ENCODE peak calls at places on chromosomes 5 and 9, in four cellular contexts. X is OCI-LY7, Y is PC-3, L is A549. H is an unnamed sample.

GRCh38 chr5:146647656-146648199 is 131.7 kb upstream of the GPR151 start:
- DNase-seq in X (no peak), Y (no peak), L (no peak), H (no peak)

GRCh38 chr5:109704255-109704952 is 14.7 kb downstream of the MAN2A1 start:
- DNase-seq in X (no peak), Y (no peak), L (no peak), H (no peak)

GRCh38 chr5:173925449-173926071 is 37.4 kb downstream of the CPEB4 start:
- DNase-seq in X (peak; percentile 72), Y (peak; percentile 72), L (peak; percentile 69), H (peak; percentile 70)

GRCh38 chr9:124760719-124761118 is 10.4 kb downstream of the NR6A1 start:
- DNase-seq in X (no peak), Y (no peak), L (no peak), H (no peak)

GRCh38 chr5:177364159-177364962 is 6.6 kb downstream of the RGS14 start:
- DNase-seq in X (no peak), Y (no peak), L (no peak), H (no peak)

GRCh38 chr9:112852741-112853505 is 37.8 kb downstream of the SLC46A2 start:
- DNase-seq in X (no peak), Y (no peak), L (no peak), H (no peak)

GRCh38 chr9:93902051-93902779 is 52.9 kb downstream of the BARX1 start:
- DNase-seq in X (no peak), Y (no peak), L (no peak), H (no peak)

GRCh38 chr5:122478741-122479459 is 166.9 kb downstream of the SNCAIP start:
- DNase-seq in X (no peak), Y (peak; percentile 93), L (peak; percentile 71), H (no peak)

GRCh38 chr5:60578295-60578694 is 121.7 kb downstream of the DEPDC1B start:
- DNase-seq in X (no peak), Y (no peak), L (no peak), H (no peak)

GRCh38 chr9:91882628-91883027 is 67.4 kb downstream of the ROR2 start:
- DNase-seq in X (no peak), Y (no peak), L (no peak), H (no peak)

GRCh38 chr9:72315510-72316287 is 49.3 kb downstream of the ZFAND5 start:
- DNase-seq in X (no peak), Y (peak; percentile 52), L (peak; percentile 91), H (no peak)

GRCh38 chr9:129253820-129254381 is 75.8 kb upstream of the IER5L start:
- DNase-seq in X (no peak), Y (no peak), L (no peak), H (no peak)

GRCh38 chr5:181164076-181164952 is 16.9 kb downstream of the OR2V2 start:
- DNase-seq in X (no peak), Y (no peak), L (peak; percentile 86), H (no peak)

GRCh38 chr9:13705913-13706312 is 426.4 kb upstream of the MPDZ start:
- DNase-seq in X (no peak), Y (no peak), L (no peak), H (peak; percentile 81)

GRCh38 chr5:38831909-38832308 is 13.9 kb upstream of the OSMR start:
- DNase-seq in X (peak; percentile 40), Y (peak; percentile 58), L (peak; percentile 66), H (peak; percentile 43)

GRCh38 chr5:35854248-35854647 is 2.4 kb upstream of the IL7R start:
- DNase-seq in X (no peak), Y (no peak), L (no peak), H (no peak)

GRCh38 chr5:153352685-153353219 is 137.7 kb upstream of the GRIA1 start:
- DNase-seq in X (no peak), Y (no peak), L (no peak), H (no peak)

GRCh38 chr5:143194206-143194605 is 209.3 kb downstream of the NR3C1 start:
- DNase-seq in X (no peak), Y (no peak), L (no peak), H (no peak)

GRCh38 chr5:17190242-17190778 is 27.1 kb upstream of the BASP1 start:
- DNase-seq in X (peak; percentile 50), Y (peak; percentile 90), L (peak; percentile 66), H (peak; percentile 95)

GRCh38 chr9:96071245-96072124 is 196.0 kb downstream of the ERCC6L2 start:
- DNase-seq in X (peak; percentile 16), Y (peak; percentile 40), L (peak; percentile 58), H (peak; percentile 20)

GRCh38 chr5:5141625-5142527 is 1.7 kb downstream of the ADAMTS16 start:
- DNase-seq in X (peak; percentile 68), Y (peak; percentile 75), L (peak; percentile 71), H (peak; percentile 45)

GRCh38 chr9:93827545-93828330 is 127.4 kb downstream of the BARX1 start:
- DNase-seq in X (peak; percentile 9), Y (peak; percentile 59), L (peak; percentile 62), H (peak; percentile 73)

GRCh38 chr5:74355456-74355855 is 285.1 kb downstream of the ENC1 start:
- DNase-seq in X (no peak), Y (no peak), L (no peak), H (no peak)

GRCh38 chr5:107592515-107592914 is 78.2 kb downstream of the EFNA5 start:
- DNase-seq in X (no peak), Y (no peak), L (no peak), H (no peak)

GRCh38 chr5:105806601-105807000 is 1864.1 kb downstream of the EFNA5 start:
- DNase-seq in X (no peak), Y (no peak), L (no peak), H (peak; percentile 52)

GRCh38 chr9:32502459-32502858 is 23.5 kb downstream of the RIGI start:
- DNase-seq in X (no peak), Y (peak; percentile 86), L (peak; percentile 53), H (peak; percentile 85)

GRCh38 chr9:32502996-32503395 is 23.0 kb downstream of the RIGI start:
- DNase-seq in X (no peak), Y (no peak), L (no peak), H (peak; percentile 12)

DNA sequence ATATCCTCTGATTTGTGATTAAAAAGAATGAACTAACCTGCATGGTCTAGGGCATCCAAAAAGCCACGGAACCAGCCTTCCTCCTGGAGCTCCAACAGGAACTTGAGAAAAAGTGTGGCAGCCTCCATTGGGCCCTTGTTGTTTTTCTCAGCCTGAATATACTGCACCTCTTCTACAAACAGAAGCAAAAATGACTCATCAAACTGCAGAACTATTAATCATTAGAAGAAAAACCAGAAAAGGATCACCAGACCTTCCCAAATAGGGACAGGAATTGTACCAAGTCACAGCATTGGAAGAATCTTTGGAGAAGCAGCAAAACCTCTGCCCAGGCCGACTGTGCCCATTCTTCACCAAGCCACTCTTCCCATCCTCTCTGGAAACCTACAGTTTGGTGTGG is 25.2 kb downstream of the RIGI start:
- DNase-seq in X (no peak), Y (peak; percentile 80), L (peak; percentile 42), H (peak; percentile 54)
- H3K4me2 ChIP-seq in X (no peak overlapping the region), Y (peak overlapping the region; percentile 66), L (peak overlapping the region; percentile 60), H (peak overlapping the region; percentile 61)

DNA sequence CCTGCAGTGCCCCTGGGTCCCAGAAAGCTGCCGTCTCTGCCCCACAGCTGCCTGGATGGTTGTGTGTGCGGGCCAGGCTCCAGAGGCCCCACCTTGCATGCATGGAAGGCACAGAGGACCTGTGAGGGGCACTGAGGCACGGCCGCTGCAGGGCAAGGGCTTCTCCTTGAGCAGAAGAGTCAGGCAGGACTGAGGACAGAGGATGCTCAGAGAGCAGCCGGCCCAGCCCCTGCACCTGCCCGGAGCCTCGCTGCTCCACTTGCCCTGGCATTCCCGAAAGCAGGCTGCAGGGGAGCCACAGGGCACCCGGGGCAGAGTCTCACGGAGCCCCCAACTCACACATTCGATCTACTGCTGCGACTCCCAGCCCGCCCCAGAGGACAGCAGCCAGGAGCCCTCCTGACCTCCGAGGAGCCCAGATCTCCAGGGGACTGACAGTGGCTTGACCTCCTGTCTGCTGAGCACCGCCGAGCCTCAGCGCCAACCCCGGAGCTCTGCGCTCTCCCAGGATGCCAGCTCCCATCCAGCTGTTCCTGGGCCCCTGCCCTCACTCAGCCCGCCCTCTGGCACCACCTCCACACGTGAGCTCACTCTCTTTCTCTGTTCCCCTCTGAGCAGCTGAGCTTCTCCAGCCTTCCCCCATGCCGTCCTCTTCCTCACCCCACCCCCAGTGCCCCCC is 94.9 kb downstream of the KCNT1 start:
- DNase-seq in X (no peak), Y (no peak), L (no peak), H (no peak)
- H3K4me2 ChIP-seq in X (no peak overlapping the region), Y (no peak overlapping the region), L (peak overlapping the region; percentile 54), H (no peak overlapping the region)

GRCh38 chr5:93598141-93598996 is 15.3 kb downstream of the NR2F1 start:
- DNase-seq in X (no peak), Y (no peak), L (no peak), H (no peak)
- H3K4me2 ChIP-seq in X (no peak overlapping the region), Y (no peak overlapping the region), L (no peak overlapping the region), H (no peak overlapping the region)

GRCh38 chr9:110148384-110148783 is 59.6 kb downstream of the C9orf152 start:
- DNase-seq in X (peak; percentile 89), Y (no peak), L (no peak), H (no peak)
- H3K4me2 ChIP-seq in X (peak overlapping the region; percentile 74), Y (no peak overlapping the region), L (no peak overlapping the region), H (no peak overlapping the region)

DNA sequence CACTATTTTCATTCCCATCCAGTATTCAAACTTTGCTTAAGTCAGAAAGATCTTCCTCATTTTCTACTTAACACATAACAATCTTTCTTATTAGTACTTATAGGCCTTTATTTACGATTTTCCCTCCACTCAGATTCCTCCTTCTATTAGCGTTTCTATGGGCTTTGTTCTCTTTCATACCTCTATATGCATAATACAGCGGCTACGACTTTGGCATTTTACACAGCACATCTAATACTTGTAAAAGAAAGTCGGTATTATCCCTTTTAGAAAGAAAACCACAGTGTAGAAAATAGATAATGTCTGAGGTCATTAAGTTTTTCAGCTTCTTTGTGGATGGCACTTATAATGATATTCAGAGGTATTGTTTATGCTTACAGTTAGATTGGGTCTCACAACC is 8.4 kb downstream of the RBM18 start:
- DNase-seq in X (no peak), Y (no peak), L (no peak), H (no peak)
- H3K4me2 ChIP-seq in X (no peak overlapping the region), Y (no peak overlapping the region), L (no peak overlapping the region), H (no peak overlapping the region)

GRCh38 chr9:114950761-114951160 is 20.4 kb upstream of the TNFSF8 start:
- DNase-seq in X (no peak), Y (no peak), L (no peak), H (no peak)

GRCh38 chr9:114954986-114955623 is 24.7 kb upstream of the TNFSF8 start:
- DNase-seq in X (peak; percentile 42), Y (no peak), L (no peak), H (no peak)

GRCh38 chr9:114953016-114953415 is 22.6 kb upstream of the TNFSF8 start:
- DNase-seq in X (no peak), Y (no peak), L (no peak), H (no peak)

GRCh38 chr9:114957558-114957957 is 27.2 kb upstream of the TNFSF8 start:
- DNase-seq in X (no peak), Y (no peak), L (no peak), H (no peak)

DNA sequence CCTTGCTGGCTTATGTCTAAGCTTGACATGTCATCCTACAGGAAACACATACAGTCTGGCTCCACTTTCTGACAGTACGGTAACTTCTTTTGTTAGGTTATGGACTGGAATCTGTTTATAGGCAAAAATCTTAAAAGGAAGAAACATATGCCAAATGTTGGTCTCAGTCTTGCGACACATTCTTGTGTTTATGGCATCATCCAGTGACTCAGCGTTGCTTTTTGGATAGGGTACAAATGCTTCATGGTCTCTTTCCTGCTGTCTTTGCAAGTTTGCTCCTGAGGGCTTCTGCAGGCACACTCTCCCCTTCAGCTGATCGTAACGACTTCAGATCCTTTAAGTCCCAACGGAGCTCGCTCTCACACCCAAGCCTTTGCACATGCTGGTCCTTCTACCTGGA is 23.5 kb upstream of the TNFSF8 start:
- DNase-seq in X (no peak), Y (peak; percentile 83), L (peak; percentile 40), H (no peak)
- H3K4me2 ChIP-seq in X (no peak overlapping the region), Y (peak overlapping the region; percentile 61), L (peak overlapping the region; percentile 24), H (no peak overlapping the region)